ENCODE peak calls at places on chromosome 3, in five cellular contexts. One of them, this sample, is unnamed.

GRCh38 chr3:111352585-111352984 is 189.4 kb upstream of the CD96 start:
- DNase-seq in cardiac muscle cell: no peak
- DNase-seq in GM23248: no peak
- DNase-seq in dorsolateral prefrontal cortex: no peak
- DNase-seq in left cardiac atrium: no peak
- DNase-seq in this sample: no peak

GRCh38 chr3:191240432-191240831 is 41.4 kb downstream of the OSTN start:
- DNase-seq in cardiac muscle cell: no peak
- DNase-seq in GM23248: no peak
- DNase-seq in dorsolateral prefrontal cortex: no peak
- DNase-seq in left cardiac atrium: no peak
- DNase-seq in this sample: no peak

GRCh38 chr3:12816521-12817340 is 20.3 kb downstream of the CAND2 start:
- DNase-seq in cardiac muscle cell: no peak
- DNase-seq in GM23248: no peak
- DNase-seq in dorsolateral prefrontal cortex: no peak
- DNase-seq in left cardiac atrium: no peak
- DNase-seq in this sample: no peak

GRCh38 chr3:9715764-9716437 is 12.3 kb downstream of the CPNE9 start:
- DNase-seq in cardiac muscle cell: no peak
- DNase-seq in GM23248: peak
- DNase-seq in dorsolateral prefrontal cortex: no peak
- DNase-seq in left cardiac atrium: peak
- DNase-seq in this sample: peak

GRCh38 chr3:187899246-187899645 is 154.0 kb upstream of the BCL6 start:
- DNase-seq in cardiac muscle cell: no peak
- DNase-seq in GM23248: no peak
- DNase-seq in dorsolateral prefrontal cortex: no peak
- DNase-seq in left cardiac atrium: no peak
- DNase-seq in this sample: no peak

GRCh38 chr3:123564056-123564455 is 20.8 kb downstream of the HACD2 start:
- DNase-seq in cardiac muscle cell: no peak
- DNase-seq in GM23248: no peak
- DNase-seq in dorsolateral prefrontal cortex: no peak
- DNase-seq in left cardiac atrium: no peak
- DNase-seq in this sample: no peak

GRCh38 chr3:11749486-11749885 is 97.2 kb downstream of the TAMM41 start:
- DNase-seq in cardiac muscle cell: no peak
- DNase-seq in GM23248: peak
- DNase-seq in dorsolateral prefrontal cortex: no peak
- DNase-seq in left cardiac atrium: no peak
- DNase-seq in this sample: no peak

GRCh38 chr3:123327956-123328850 is 120.7 kb downstream of the ADCY5 start:
- DNase-seq in cardiac muscle cell: no peak
- DNase-seq in GM23248: no peak
- DNase-seq in dorsolateral prefrontal cortex: no peak
- DNase-seq in left cardiac atrium: no peak
- DNase-seq in this sample: no peak

GRCh38 chr3:4768521-4768920 is 210.7 kb upstream of the BHLHE40 start:
- DNase-seq in cardiac muscle cell: no peak
- DNase-seq in GM23248: no peak
- DNase-seq in dorsolateral prefrontal cortex: no peak
- DNase-seq in left cardiac atrium: no peak
- DNase-seq in this sample: no peak

GRCh38 chr3:138332472-138333073 is 2.9 kb upstream of the NME9 start:
- DNase-seq in cardiac muscle cell: peak
- DNase-seq in GM23248: peak
- DNase-seq in dorsolateral prefrontal cortex: no peak
- DNase-seq in left cardiac atrium: no peak
- DNase-seq in this sample: no peak

GRCh38 chr3:122688996-122689395 is 8.4 kb downstream of the PARP14 start:
- DNase-seq in cardiac muscle cell: no peak
- DNase-seq in GM23248: peak
- DNase-seq in dorsolateral prefrontal cortex: no peak
- DNase-seq in left cardiac atrium: no peak
- DNase-seq in this sample: no peak

GRCh38 chr3:164897335-164897734 is 181.0 kb downstream of the SI start:
- DNase-seq in cardiac muscle cell: peak
- DNase-seq in GM23248: no peak
- DNase-seq in dorsolateral prefrontal cortex: no peak
- DNase-seq in left cardiac atrium: no peak
- DNase-seq in this sample: no peak

GRCh38 chr3:42123012-42123581 is 31.9 kb downstream of the TRAK1 start:
- DNase-seq in cardiac muscle cell: no peak
- DNase-seq in GM23248: peak
- DNase-seq in dorsolateral prefrontal cortex: no peak
- DNase-seq in left cardiac atrium: no peak
- DNase-seq in this sample: no peak

GRCh38 chr3:56347219-56347871 is 120.9 kb downstream of the ERC2 start:
- DNase-seq in cardiac muscle cell: peak
- DNase-seq in GM23248: peak
- DNase-seq in dorsolateral prefrontal cortex: peak
- DNase-seq in left cardiac atrium: no peak
- DNase-seq in this sample: peak

GRCh38 chr3:65986285-65986684 is 52.4 kb downstream of the MAGI1 start:
- DNase-seq in cardiac muscle cell: no peak
- DNase-seq in GM23248: no peak
- DNase-seq in dorsolateral prefrontal cortex: no peak
- DNase-seq in left cardiac atrium: no peak
- DNase-seq in this sample: no peak

GRCh38 chr3:123159926-123160635 is 41.7 kb upstream of the SEC22A start:
- DNase-seq in cardiac muscle cell: no peak
- DNase-seq in GM23248: peak
- DNase-seq in dorsolateral prefrontal cortex: no peak
- DNase-seq in left cardiac atrium: no peak
- DNase-seq in this sample: no peak

GRCh38 chr3:28575748-28576589 is 227.3 kb upstream of the AZI2 start:
- DNase-seq in cardiac muscle cell: peak
- DNase-seq in GM23248: peak
- DNase-seq in dorsolateral prefrontal cortex: no peak
- DNase-seq in left cardiac atrium: peak
- DNase-seq in this sample: peak

GRCh38 chr3:56086355-56086754 is 381.9 kb downstream of the ERC2 start:
- DNase-seq in cardiac muscle cell: no peak
- DNase-seq in GM23248: peak
- DNase-seq in dorsolateral prefrontal cortex: no peak
- DNase-seq in left cardiac atrium: no peak
- DNase-seq in this sample: no peak

GRCh38 chr3:46293035-46293724 is 50.9 kb downstream of the CCR3 start:
- DNase-seq in cardiac muscle cell: peak
- DNase-seq in GM23248: no peak
- DNase-seq in dorsolateral prefrontal cortex: no peak
- DNase-seq in left cardiac atrium: no peak
- DNase-seq in this sample: no peak

GRCh38 chr3:62622553-62623174 is 249.3 kb upstream of the FEZF2 start:
- DNase-seq in cardiac muscle cell: peak
- DNase-seq in GM23248: peak
- DNase-seq in dorsolateral prefrontal cortex: no peak
- DNase-seq in left cardiac atrium: no peak
- DNase-seq in this sample: no peak

GRCh38 chr3:183149915-183150825 is 12.4 kb downstream of the LAMP3 start:
- DNase-seq in cardiac muscle cell: no peak
- DNase-seq in GM23248: peak
- DNase-seq in dorsolateral prefrontal cortex: no peak
- DNase-seq in left cardiac atrium: no peak
- DNase-seq in this sample: no peak

GRCh38 chr3:37882711-37883110 is 21.0 kb downstream of the CTDSPL start:
- DNase-seq in cardiac muscle cell: no peak
- DNase-seq in GM23248: no peak
- DNase-seq in dorsolateral prefrontal cortex: no peak
- DNase-seq in left cardiac atrium: no peak
- DNase-seq in this sample: no peak

GRCh38 chr3:117790256-117790987 is 1080.8 kb downstream of the TUSC7 start:
- DNase-seq in cardiac muscle cell: no peak
- DNase-seq in GM23248: peak
- DNase-seq in dorsolateral prefrontal cortex: no peak
- DNase-seq in left cardiac atrium: no peak
- DNase-seq in this sample: no peak

This sample was measured in substantia nigra.